ENCODE peak calls at places on chromosomes 16 and 17, in four cellular contexts. One of them, this sample, is unnamed.

GRCh38 chr16:49590166-49590871 is 216.7 kb downstream of the C16orf78 start:
- DNase-seq in neural progenitor cell: no peak
- DNase-seq in hepatocyte: no peak
- DNase-seq in GM23338: no peak
- DNase-seq in this sample: no peak

GRCh38 chr16:78473031-78473699 is 373.7 kb downstream of the WWOX start:
- DNase-seq in hepatocyte: no peak
- DNase-seq in neural progenitor cell: no peak
- DNase-seq in GM23338: no peak
- DNase-seq in this sample: no peak

GRCh38 chr16:88923926-88924833 is 52.8 kb downstream of the CBFA2T3 start:
- DNase-seq in GM23338: peak; percentile 57
- DNase-seq in neural progenitor cell: peak; percentile 58
- DNase-seq in hepatocyte: no peak
- DNase-seq in this sample: no peak

GRCh38 chr17:16342979-16343378 is 10.3 kb downstream of the CENPV start:
- DNase-seq in GM23338: no peak
- DNase-seq in neural progenitor cell: no peak
- DNase-seq in hepatocyte: no peak
- DNase-seq in this sample: no peak

GRCh38 chr17:70464995-70465394 is 295.7 kb downstream of the KCNJ2 start:
- DNase-seq in neural progenitor cell: no peak
- DNase-seq in GM23338: no peak
- DNase-seq in hepatocyte: no peak
- DNase-seq in this sample: no peak

GRCh38 chr16:1832831-1833454 is 5.9 kb downstream of the FAHD1 start:
- DNase-seq in GM23338: no peak
- DNase-seq in neural progenitor cell: no peak
- DNase-seq in hepatocyte: peak; percentile 32
- DNase-seq in this sample: no peak

GRCh38 chr16:85421338-85422123 is 191.6 kb upstream of the GSE1 start:
- DNase-seq in neural progenitor cell: no peak
- DNase-seq in GM23338: no peak
- DNase-seq in hepatocyte: no peak
- DNase-seq in this sample: no peak

GRCh38 chr17:15436399-15437369 is 30.7 kb downstream of the CDRT4 start:
- DNase-seq in GM23338: peak; percentile 62
- DNase-seq in neural progenitor cell: no peak
- DNase-seq in hepatocyte: peak; percentile 68
- DNase-seq in this sample: peak; percentile 74

GRCh38 chr17:29590261-29590978 is 972 bp upstream of the GIT1 start:
- DNase-seq in hepatocyte: no peak
- DNase-seq in GM23338: no peak
- DNase-seq in neural progenitor cell: no peak
- DNase-seq in this sample: peak; percentile 50

GRCh38 chr17:80352991-80353665 is 61.8 kb upstream of the ENDOV start:
- DNase-seq in neural progenitor cell: no peak
- DNase-seq in hepatocyte: no peak
- DNase-seq in GM23338: no peak
- DNase-seq in this sample: no peak

GRCh38 chr16:85222151-85222863 is 110.0 kb upstream of the CIBAR2 start:
- DNase-seq in GM23338: no peak
- DNase-seq in neural progenitor cell: peak; percentile 91
- DNase-seq in hepatocyte: no peak
- DNase-seq in this sample: no peak

GRCh38 chr17:13212861-13213260 is 195.0 kb upstream of the ELAC2 start:
- DNase-seq in neural progenitor cell: no peak
- DNase-seq in GM23338: no peak
- DNase-seq in hepatocyte: no peak
- DNase-seq in this sample: no peak

GRCh38 chr17:46044286-46044928 is 45.4 kb downstream of the STH start:
- DNase-seq in hepatocyte: peak; percentile 89
- DNase-seq in GM23338: peak; percentile 96
- DNase-seq in neural progenitor cell: peak; percentile 81
- DNase-seq in this sample: peak; percentile 78

GRCh38 chr17:57588086-57588485 is 157.0 kb downstream of the CCDC182 start:
- DNase-seq in hepatocyte: no peak
- DNase-seq in GM23338: no peak
- DNase-seq in neural progenitor cell: peak; percentile 73
- DNase-seq in this sample: no peak

GRCh38 chr17:60256174-60256573 is 106.4 kb downstream of the CA4 start:
- DNase-seq in GM23338: no peak
- DNase-seq in neural progenitor cell: no peak
- DNase-seq in hepatocyte: no peak
- DNase-seq in this sample: no peak

GRCh38 chr16:3004781-3005284 is 7.9 kb upstream of the CLDN9 start:
- DNase-seq in hepatocyte: peak; percentile 59
- DNase-seq in neural progenitor cell: peak; percentile 38
- DNase-seq in GM23338: peak; percentile 83
- DNase-seq in this sample: no peak

DNA sequence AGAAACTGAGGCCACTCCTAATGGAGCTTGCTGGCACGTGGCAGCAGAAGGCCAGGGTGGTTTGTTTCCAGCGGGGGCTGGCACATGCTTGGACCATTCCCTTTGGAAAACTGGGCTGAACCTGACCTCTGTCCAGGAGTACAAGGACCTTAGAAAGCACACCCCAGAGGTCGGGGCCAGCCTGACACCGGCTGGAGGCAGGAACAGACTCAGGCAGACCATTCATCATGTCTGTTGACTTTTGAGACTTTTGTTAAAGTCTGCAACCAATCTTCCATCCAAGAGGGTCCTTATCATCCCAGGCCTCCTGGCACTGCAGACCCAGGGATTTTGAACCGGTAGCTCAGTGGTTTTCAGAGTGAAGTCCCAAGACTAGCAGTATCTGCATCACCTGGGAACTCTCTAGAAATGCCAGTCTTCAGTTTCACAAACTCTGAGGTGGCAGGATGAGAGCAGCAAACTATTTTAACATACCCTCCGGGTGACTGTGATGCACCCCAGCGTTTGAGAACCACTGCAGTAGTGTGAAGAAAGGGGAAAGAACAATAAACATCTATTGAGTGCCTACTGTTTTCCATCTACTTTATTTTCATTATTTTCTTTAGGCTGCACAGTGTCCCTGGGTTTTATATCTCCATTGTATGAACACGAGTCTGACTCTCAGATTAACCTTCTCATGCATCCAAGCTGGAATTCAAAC is 145.3 kb upstream of the PLCG2 start:
- DNase-seq in GM23338: no peak
- DNase-seq in neural progenitor cell: no peak
- DNase-seq in hepatocyte: no peak
- DNase-seq in this sample: no peak
- H3K4me1 ChIP-seq in GM23338: peaks cover 29% of the 10 kb centered on the region
- H3K4me1 ChIP-seq in neural progenitor cell: peaks cover 82% of the 10 kb centered on the region
- H3K4me1 ChIP-seq in hepatocyte: peaks cover 20% of the 10 kb centered on the region
- H3K4me1 ChIP-seq in this sample: no peaks in the 10 kb centered on the region

DNA sequence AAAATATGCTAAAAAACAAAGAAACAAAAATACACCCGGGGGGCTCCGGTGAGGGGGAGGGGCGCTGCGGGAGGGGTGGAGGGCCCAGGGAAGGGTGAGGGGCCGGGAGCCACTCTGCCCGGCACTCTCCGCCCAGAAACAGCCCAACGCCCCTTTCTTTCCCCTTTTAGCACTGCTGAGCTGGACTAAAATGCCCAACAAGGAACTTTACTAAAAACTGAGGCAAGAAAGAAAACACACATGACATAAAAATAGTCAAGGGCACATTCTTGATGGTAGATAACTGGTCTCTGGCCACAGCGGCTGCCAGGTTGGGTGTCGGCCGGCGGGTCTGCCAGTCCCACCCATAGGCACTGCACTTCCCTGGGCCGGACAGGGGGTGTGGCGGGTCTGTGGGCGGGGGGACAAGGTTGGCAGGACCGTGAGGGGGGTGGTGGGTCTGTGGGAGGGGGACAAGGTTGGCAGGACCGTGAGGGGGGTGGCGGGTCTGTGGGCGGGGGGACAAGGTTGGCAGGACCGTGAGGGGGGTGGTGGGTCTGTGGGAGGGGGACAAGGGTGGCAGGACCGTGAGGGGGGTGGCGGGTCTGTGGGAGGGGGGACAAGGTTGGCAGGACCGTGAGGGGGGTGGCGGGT is 20.9 kb downstream of the METRNL start:
- DNase-seq in neural progenitor cell: no peak
- DNase-seq in GM23338: no peak
- DNase-seq in hepatocyte: no peak
- DNase-seq in this sample: no peak
- H3K4me2 ChIP-seq in neural progenitor cell: no peak overlapping the region
- H3K4me2 ChIP-seq in GM23338: no peak overlapping the region
- H3K4me2 ChIP-seq in hepatocyte: peak overlapping the region; percentile 73
- H3K4me2 ChIP-seq in this sample: peak overlapping the region; percentile 61

GRCh38 chr17:14405189-14405588 is 104.3 kb downstream of the HS3ST3B1 start:
- DNase-seq in neural progenitor cell: no peak
- DNase-seq in hepatocyte: no peak
- DNase-seq in GM23338: no peak
- DNase-seq in this sample: no peak
- TF ChIP-seq EZH2phosphoT487 in neural progenitor cell: no peak
- TF ChIP-seq EZH2phosphoT487 in hepatocyte: no peak
- TF ChIP-seq EZH2phosphoT487 in GM23338: no peak
- TF ChIP-seq EZH2phosphoT487 in this sample: no peak

GRCh38 chr17:76250141-76250540 is 9.8 kb upstream of the RNF157 start:
- DNase-seq in hepatocyte: no peak
- DNase-seq in neural progenitor cell: no peak
- DNase-seq in GM23338: no peak
- DNase-seq in this sample: no peak
- H3K4me1 ChIP-seq in hepatocyte: peaks cover 39% of the 10 kb centered on the region
- H3K4me1 ChIP-seq in neural progenitor cell: peaks cover 11% of the 10 kb centered on the region
- H3K4me1 ChIP-seq in GM23338: no peaks in the 10 kb centered on the region
- H3K4me1 ChIP-seq in this sample: peaks cover 21% of the 10 kb centered on the region